ENCODE peak calls at places on chromosomes 12 and 14, in nine cellular contexts. X, F, U, N, Q, J, I, G and T are unnamed samples.

GRCh38 chr14:22190411-22191191 is 398.4 kb downstream of the DAD1 start:
- DNase-seq in G (no peak), F (no peak), I (no peak), J (no peak), X (peak), Q (no peak), N (peak), U (no peak), T (peak)

GRCh38 chr12:95942106-95942531 is 295 bp downstream of the CCDC38 start:
- DNase-seq in G (no peak), J (no peak), I (no peak), X (peak), N (peak), U (no peak), F (no peak), Q (no peak), T (no peak)

GRCh38 chr12:8564656-8565055 is 24.0 kb upstream of the CLEC4E start:
- DNase-seq in F (no peak), J (no peak), G (no peak), I (no peak), Q (no peak), X (no peak), U (no peak), N (no peak), T (no peak)

GRCh38 chr14:23154876-23155587 is 28.4 kb downstream of the SLC7A8 start:
- DNase-seq in X (peak), I (no peak), F (peak), U (peak), G (peak), Q (no peak), N (peak), J (no peak), T (peak)

GRCh38 chr12:11228268-11228879 is 41.1 kb downstream of the PRB3 start:
- DNase-seq in X (peak), U (peak), G (no peak), F (peak), N (peak), J (peak), I (peak), Q (no peak), T (peak)

GRCh38 chr12:120903382-120903817 is 758 bp downstream of the SPPL3 start:
- DNase-seq in G (peak), U (no peak), X (peak), I (peak), N (peak), J (peak), Q (no peak), F (peak), T (peak)

GRCh38 chr12:43551971-43552559 is at the start of gene ADAMTS20:
- DNase-seq in G (no peak), I (no peak), X (peak), N (peak), Q (peak), U (no peak), J (no peak), F (no peak), T (peak)

GRCh38 chr14:103258211-103258610 is 75.8 kb upstream of the EIF5 start:
- DNase-seq in N (no peak), U (no peak), Q (no peak), J (no peak), F (no peak), I (no peak), X (no peak), G (no peak), T (no peak)

GRCh38 chr12:106195638-106196037 is 52.2 kb downstream of the CKAP4 start:
- DNase-seq in I (no peak), F (peak), Q (no peak), G (no peak), N (peak), J (no peak), U (no peak), X (peak), T (peak)

GRCh38 chr14:60300019-60300418 is 51.0 kb downstream of the PPM1A start:
- DNase-seq in U (no peak), I (no peak), X (no peak), F (no peak), Q (no peak), G (no peak), J (no peak), N (no peak), T (no peak)

GRCh38 chr14:60327447-60328331 is 78.7 kb downstream of the PPM1A start:
- DNase-seq in U (no peak), F (no peak), N (peak), Q (no peak), G (peak), X (no peak), J (no peak), I (peak), T (peak)

GRCh38 chr14:24876009-24876690 is 173.8 kb downstream of the STXBP6 start:
- DNase-seq in F (no peak), J (no peak), X (no peak), Q (no peak), N (no peak), I (no peak), U (peak), G (no peak), T (no peak)

GRCh38 chr14:33839193-33840076 is 111.4 kb downstream of the EGLN3 start:
- DNase-seq in F (peak), U (peak), N (peak), J (no peak), Q (no peak), X (peak), I (peak), G (peak), T (peak)